ENCODE peak calls at places on chromosomes 2 and 18, in six cellular contexts. N is A549, K is lower lobe of right lung, V is IMR-90, W is suprapubic skin, E is Panc1. I is an unnamed sample.

GRCh38 chr2:78051480-78051879 is 529.3 kb upstream of the LRRTM4 start:
- DNase-seq in N (no peak), K (no peak), V (no peak), W (no peak), E (no peak), I (no peak)

GRCh38 chr2:96353606-96354095 is 18.1 kb downstream of the NCAPH start:
- DNase-seq in N (no peak), K (no peak), V (no peak), W (no peak), E (no peak), I (no peak)

GRCh38 chr18:57466307-57466706 is 31.1 kb downstream of the ONECUT2 start:
- DNase-seq in N (no peak), K (no peak), V (no peak), W (no peak), E (no peak), I (no peak)

GRCh38 chr2:240387669-240388358 is 47.6 kb upstream of the GPC1 start:
- DNase-seq in N (peak; percentile 90), K (peak; percentile 40), V (peak; percentile 98), W (no peak), E (peak; percentile 52), I (peak; percentile 81)

GRCh38 chr2:158154596-158154995 is 52.9 kb downstream of the UPP2 start:
- DNase-seq in N (no peak), K (no peak), V (no peak), W (no peak), E (no peak), I (no peak)

GRCh38 chr2:60337142-60337497 is 216.3 kb downstream of the BCL11A start:
- DNase-seq in N (no peak), K (no peak), V (no peak), W (no peak), E (no peak), I (no peak)

GRCh38 chr2:120520929-120521912 is 175.3 kb downstream of the INHBB start:
- DNase-seq in N (peak; percentile 40), K (no peak), V (peak; percentile 26), W (no peak), E (peak; percentile 15), I (peak; percentile 24)

GRCh38 chr2:140892911-140893637 is 1237.7 kb downstream of the LRP1B start:
- DNase-seq in N (no peak), K (no peak), V (peak; percentile 19), W (no peak), E (no peak), I (no peak)

GRCh38 chr2:102657770-102658169 is 38.4 kb downstream of the SLC9A2 start:
- DNase-seq in N (peak; percentile 6), K (no peak), V (no peak), W (no peak), E (no peak), I (no peak)

GRCh38 chr18:11553098-11553940 is 56.1 kb upstream of the SLC35G4 start:
- DNase-seq in N (peak; percentile 35), K (no peak), V (peak; percentile 59), W (no peak), E (peak; percentile 42), I (peak; percentile 64)

GRCh38 chr2:36819090-36819711 is 122.7 kb downstream of the VIT start:
- DNase-seq in N (no peak), K (no peak), V (no peak), W (no peak), E (no peak), I (no peak)

GRCh38 chr2:1546023-1546591 is 132.8 kb downstream of the TPO start:
- DNase-seq in N (peak; percentile 69), K (no peak), V (peak; percentile 63), W (no peak), E (no peak), I (peak; percentile 71)

GRCh38 chr2:226746206-226746800 is 53.3 kb downstream of the IRS1 start:
- DNase-seq in N (no peak), K (no peak), V (no peak), W (no peak), E (no peak), I (no peak)

GRCh38 chr2:127649684-127650040 is 3.7 kb downstream of the GPR17 start:
- DNase-seq in N (peak; percentile 54), K (peak; percentile 71), V (peak; percentile 77), W (no peak), E (peak; percentile 45), I (peak; percentile 69)

GRCh38 chr2:191023235-191023679 is 9.3 kb upstream of the STAT1 start:
- DNase-seq in N (no peak), K (no peak), V (no peak), W (no peak), E (no peak), I (no peak)

GRCh38 chr2:182924311-182924710 is 57.9 kb upstream of the FRZB start:
- DNase-seq in N (no peak), K (no peak), V (peak; percentile 15), W (no peak), E (no peak), I (no peak)

GRCh38 chr2:1047485-1047884 is 96.8 kb downstream of the SNTG2 start:
- DNase-seq in N (no peak), K (no peak), V (no peak), W (no peak), E (no peak), I (no peak)

GRCh38 chr18:41075212-41075611 is 879.8 kb upstream of the PIK3C3 start:
- DNase-seq in N (no peak), K (no peak), V (peak; percentile 94), W (no peak), E (no peak), I (peak; percentile 6)

GRCh38 chr18:59451963-59452362 is 92.9 kb upstream of the LMAN1 start:
- DNase-seq in N (no peak), K (no peak), V (no peak), W (no peak), E (no peak), I (no peak)

GRCh38 chr2:10868465-10869314 is 43.0 kb upstream of the KCNF1 start:
- DNase-seq in N (no peak), K (no peak), V (peak; percentile 64), W (no peak), E (no peak), I (no peak)

GRCh38 chr18:59293317-59293716 is 20.1 kb upstream of the RAX start:
- DNase-seq in N (no peak), K (no peak), V (no peak), W (no peak), E (no peak), I (no peak)

GRCh38 chr2:8267103-8267502 is 414.8 kb upstream of the ID2 start:
- DNase-seq in N (no peak), K (no peak), V (no peak), W (no peak), E (no peak), I (no peak)

GRCh38 chr2:64837925-64838641 is 151.1 kb upstream of the SLC1A4 start:
- DNase-seq in N (no peak), K (peak; percentile 56), V (no peak), W (no peak), E (no peak), I (no peak)

GRCh38 chr2:219571311-219572236 is at the start of gene OBSL1:
- DNase-seq in N (peak; percentile 52), K (peak; percentile 77), V (peak; percentile 70), W (no peak), E (no peak), I (peak; percentile 56)

GRCh38 chr2:172438741-172439508 is 11.5 kb downstream of the ITGA6 start:
- DNase-seq in N (peak; percentile 50), K (no peak), V (peak; percentile 71), W (peak; percentile 67), E (peak; percentile 71), I (peak; percentile 71)

GRCh38 chr2:232438951-232439757 is 16.8 kb upstream of the ALPI start:
- DNase-seq in N (no peak), K (peak; percentile 48), V (no peak), W (no peak), E (no peak), I (no peak)

GRCh38 chr2:159119652-159120257 is 151.3 kb downstream of the TANC1 start:
- DNase-seq in N (no peak), K (no peak), V (peak; percentile 56), W (no peak), E (no peak), I (no peak)

GRCh38 chr2:167954500-167954899 is 292.9 kb downstream of the STK39 start:
- DNase-seq in N (no peak), K (no peak), V (no peak), W (no peak), E (no peak), I (no peak)

GRCh38 chr18:75097491-75098225 is 111.3 kb downstream of the PTGR3 start:
- DNase-seq in N (no peak), K (no peak), V (no peak), W (no peak), E (no peak), I (no peak)

GRCh38 chr2:46135230-46135555 is 162.0 kb upstream of the EPAS1 start:
- DNase-seq in N (no peak), K (no peak), V (no peak), W (no peak), E (no peak), I (no peak)

GRCh38 chr2:46132996-46133395 is 164.2 kb upstream of the EPAS1 start:
- DNase-seq in N (no peak), K (no peak), V (no peak), W (no peak), E (no peak), I (no peak)

GRCh38 chr2:46136481-46136880 is 160.7 kb upstream of the EPAS1 start:
- DNase-seq in N (no peak), K (no peak), V (no peak), W (no peak), E (no peak), I (no peak)

GRCh38 chr2:46135936-46136335 is 161.3 kb upstream of the EPAS1 start:
- DNase-seq in N (no peak), K (no peak), V (peak; percentile 64), W (no peak), E (no peak), I (no peak)

GRCh38 chr2:46134531-46135229 is 162.5 kb upstream of the EPAS1 start:
- DNase-seq in N (no peak), K (no peak), V (no peak), W (no peak), E (no peak), I (peak; percentile 74)
- TF ChIP-seq CTCF in N (no peak), K (no peak), V (no peak), W (no peak), E (no peak), I (no peak)

GRCh38 chr2:44529448-44529847 is 167.7 kb downstream of the CAMKMT start:
- DNase-seq in N (no peak), K (no peak), V (no peak), W (no peak), E (no peak), I (no peak)
- H3K27ac ChIP-seq in N (no peak overlapping the region), K (no peak overlapping the region), V (no peak overlapping the region), W (no peak overlapping the region), E (no peak overlapping the region), I (no peak overlapping the region)

GRCh38 chr2:204964413-204964812 is 419.1 kb downstream of the PARD3B start:
- DNase-seq in N (no peak), K (no peak), V (no peak), W (no peak), E (no peak), I (no peak)
- TF ChIP-seq CTCF in N (no peak), K (no peak), V (no peak), W (no peak), E (no peak), I (no peak)

DNA sequence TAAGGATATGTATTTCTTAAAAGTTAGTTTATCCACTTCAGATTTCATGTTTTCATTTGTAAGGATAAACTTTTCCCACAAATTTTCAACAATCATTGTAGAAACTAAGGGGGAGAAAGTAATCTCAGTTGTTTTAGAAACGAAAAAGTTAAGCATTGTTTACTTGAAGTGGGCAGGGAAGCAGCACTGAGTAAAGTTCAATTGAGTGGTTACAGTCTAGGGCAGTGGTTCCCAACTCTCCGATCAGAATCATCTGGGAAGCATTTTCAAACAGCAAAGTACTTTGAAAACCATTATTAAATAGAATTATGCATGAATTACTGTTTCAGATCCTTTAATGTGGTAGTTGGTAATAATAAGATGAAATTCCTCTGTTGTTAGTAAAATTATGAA is 12.5 kb downstream of the MRPL35 start:
- DNase-seq in N (no peak), K (no peak), V (no peak), W (no peak), E (no peak), I (no peak)
- H3K27ac ChIP-seq in N (no peak overlapping the region), K (no peak overlapping the region), V (no peak overlapping the region), W (no peak overlapping the region), E (no peak overlapping the region), I (no peak overlapping the region)